ENCODE peak calls at places on chromosomes 6 and 20, in five cellular contexts. G, I, H, R and E are unnamed samples.

GRCh38 chr6:138844203-138844602 is 48.3 kb downstream of the ECT2L start:
- DNase-seq in G (peak; percentile 22), I (no peak), H (no peak), R (no peak), E (peak; percentile 63)

GRCh38 chr6:150681992-150682391 is 82.3 kb downstream of the PLEKHG1 start:
- DNase-seq in G (no peak), I (no peak), H (no peak), R (no peak), E (no peak)

GRCh38 chr6:108638993-108639392 is 78.3 kb downstream of the FOXO3 start:
- DNase-seq in G (no peak), I (no peak), H (no peak), R (no peak), E (no peak)

GRCh38 chr6:25951296-25952032 is 11.1 kb upstream of the TRIM38 start:
- DNase-seq in G (no peak), I (no peak), H (no peak), R (no peak), E (no peak)

GRCh38 chr6:108556250-108556649 is 4.5 kb upstream of the FOXO3 start:
- DNase-seq in G (no peak), I (no peak), H (no peak), R (no peak), E (no peak)

GRCh38 chr6:41713650-41714291 is 21.6 kb downstream of the TFEB start:
- DNase-seq in G (no peak), I (no peak), H (no peak), R (no peak), E (peak; percentile 52)

GRCh38 chr20:13412806-13413445 is 191.9 kb downstream of the ISM1 start:
- DNase-seq in G (no peak), I (no peak), H (no peak), R (no peak), E (no peak)

GRCh38 chr6:144582939-144583613 is 297.9 kb downstream of the UTRN start:
- DNase-seq in G (peak; percentile 48), I (peak; percentile 92), H (peak; percentile 8), R (no peak), E (peak; percentile 59)

GRCh38 chr6:151808331-151809241 is 1.1 kb downstream of the ESR1 start:
- DNase-seq in G (no peak), I (no peak), H (no peak), R (no peak), E (peak; percentile 42)

GRCh38 chr6:34284563-34285545 is 36.0 kb upstream of the SMIM29 start:
- DNase-seq in G (peak; percentile 73), I (no peak), H (no peak), R (no peak), E (peak; percentile 58)

GRCh38 chr6:14996892-14997291 is 249.0 kb upstream of the JARID2 start:
- DNase-seq in G (no peak), I (no peak), H (no peak), R (peak; percentile 12), E (no peak)

GRCh38 chr6:158002249-158002950 is 20.7 kb downstream of the SYNJ2 start:
- DNase-seq in G (no peak), I (no peak), H (no peak), R (peak; percentile 55), E (peak; percentile 65)

GRCh38 chr20:3846378-3846739 is 275 bp upstream of the MAVS start:
- DNase-seq in G (no peak), I (no peak), H (no peak), R (no peak), E (no peak)

GRCh38 chr6:97765480-97765879 is 482.5 kb upstream of the MMS22L start:
- DNase-seq in G (peak; percentile 1), I (no peak), H (peak; percentile 5), R (no peak), E (peak; percentile 74)

GRCh38 chr20:56245761-56246160 is 2.8 kb upstream of the MC3R start:
- DNase-seq in G (peak; percentile 12), I (no peak), H (no peak), R (no peak), E (peak; percentile 21)

GRCh38 chr20:56590888-56591287 is 38.2 kb upstream of the TFAP2C start:
- DNase-seq in G (no peak), I (no peak), H (no peak), R (no peak), E (no peak)

GRCh38 chr6:5135783-5136376 is 50.7 kb downstream of the PPP1R3G start:
- DNase-seq in G (peak; percentile 45), I (peak; percentile 36), H (peak; percentile 17), R (peak; percentile 27), E (peak; percentile 43)

GRCh38 chr6:17429381-17430061 is 36.1 kb downstream of the CAP2 start:
- DNase-seq in G (peak; percentile 32), I (no peak), H (no peak), R (no peak), E (peak; percentile 34)

GRCh38 chr6:33860706-33861474 is 57.1 kb upstream of the MLN start:
- DNase-seq in G (peak; percentile 39), I (peak; percentile 95), H (no peak), R (no peak), E (peak; percentile 75)

GRCh38 chr6:90472716-90473115 is 114.2 kb downstream of the MAP3K7 start:
- DNase-seq in G (no peak), I (peak; percentile 65), H (no peak), R (no peak), E (no peak)

GRCh38 chr20:58198384-58198783 is 30.1 kb downstream of the ANKRD60 start:
- DNase-seq in G (no peak), I (no peak), H (no peak), R (no peak), E (no peak)

GRCh38 chr6:170038251-170038650 is 252.6 kb downstream of the DLL1 start:
- DNase-seq in G (no peak), I (no peak), H (no peak), R (no peak), E (no peak)

GRCh38 chr6:25052181-25052580 is 116.4 kb upstream of the RIPOR2 start:
- DNase-seq in G (peak; percentile 32), I (no peak), H (no peak), R (no peak), E (no peak)

GRCh38 chr20:25738198-25738597 is 41.5 kb upstream of the ZNF337 start:
- DNase-seq in G (peak; percentile 56), I (no peak), H (no peak), R (no peak), E (peak; percentile 17)

GRCh38 chr20:49368596-49368995 is 90.7 kb upstream of the ZNFX1 start:
- DNase-seq in G (no peak), I (no peak), H (no peak), R (no peak), E (no peak)

GRCh38 chr20:47356526-47357295 is at the start of gene ZMYND8:
- DNase-seq in G (peak; percentile 93), I (peak; percentile 96), H (peak; percentile 95), R (peak; percentile 77), E (peak; percentile 89)

GRCh38 chr6:133892444-133893323 is 3.8 kb downstream of the TCF21 start:
- DNase-seq in G (no peak), I (no peak), H (no peak), R (no peak), E (no peak)